ENCODE peak calls at places on chromosomes 3 and 15, in five cellular contexts. E is HepG2, Z is cardiac muscle cell, C is DND-41, Y is fibroblast of lung. M is an unnamed sample. For H3K4me1, the result is how much of the 10 kb centered on the place peaks cover.

GRCh38 chr3:97658670-97659285 is 105.8 kb upstream of the ARL6 start:
- DNase-seq in E (peak), Z (peak), C (no peak), Y (peak), M (no peak)

GRCh38 chr3:38131621-38132369 is 5.1 kb downstream of the ACAA1 start:
- DNase-seq in E (no peak), Z (peak), C (no peak), Y (peak), M (no peak)

GRCh38 chr3:5456199-5456598 is 268.7 kb downstream of the EDEM1 start:
- DNase-seq in E (no peak), Z (no peak), C (no peak), Y (no peak), M (no peak)

GRCh38 chr3:190032924-190033323 is 87.8 kb downstream of the P3H2 start:
- DNase-seq in E (no peak), Z (no peak), C (no peak), Y (no peak), M (no peak)

GRCh38 chr3:132198601-132199000 is 118.6 kb upstream of the ACP3 start:
- DNase-seq in E (no peak), Z (no peak), C (no peak), Y (no peak), M (no peak)

GRCh38 chr3:43759297-43759782 is 68.6 kb downstream of the ABHD5 start:
- DNase-seq in E (peak), Z (peak), C (no peak), Y (peak), M (peak)

GRCh38 chr15:95826831-95827230 is 503.7 kb upstream of the NR2F2 start:
- DNase-seq in E (no peak), Z (no peak), C (no peak), Y (no peak), M (peak)

GRCh38 chr3:185253645-185254410 is at the start of gene EHHADH:
- DNase-seq in E (peak), Z (peak), C (no peak), Y (peak), M (peak)

GRCh38 chr3:51434746-51435323 is 43.8 kb downstream of the RBM15B start:
- DNase-seq in E (peak), Z (peak), C (peak), Y (peak), M (peak)

GRCh38 chr3:174951023-174951422 is 91.9 kb downstream of the NAALADL2 start:
- DNase-seq in E (no peak), Z (no peak), C (no peak), Y (peak), M (no peak)

GRCh38 chr15:60076055-60076454 is 71.9 kb downstream of the FOXB1 start:
- DNase-seq in E (no peak), Z (no peak), C (no peak), Y (no peak), M (no peak)

GRCh38 chr3:18301781-18302180 is 123.4 kb downstream of the SATB1 start:
- DNase-seq in E (no peak), Z (no peak), C (no peak), Y (no peak), M (no peak)

GRCh38 chr15:78127882-78128281 is 3.4 kb downstream of the CIB2 start:
- DNase-seq in E (peak), Z (no peak), C (no peak), Y (no peak), M (no peak)

GRCh38 chr15:60735559-60736047 is 256.7 kb upstream of the ICE2 start:
- DNase-seq in E (peak), Z (no peak), C (no peak), Y (no peak), M (no peak)

GRCh38 chr3:194064380-194065118 is 71.4 kb upstream of the HES1 start:
- DNase-seq in E (no peak), Z (no peak), C (no peak), Y (no peak), M (no peak)

GRCh38 chr15:47806008-47806407 is 88.7 kb downstream of the SEMA6D start:
- DNase-seq in E (no peak), Z (no peak), C (no peak), Y (no peak), M (no peak)

GRCh38 chr15:82664021-82664420 is 16.9 kb upstream of the CPEB1 start:
- DNase-seq in E (no peak), Z (no peak), C (no peak), Y (no peak), M (no peak)

GRCh38 chr3:102068327-102068726 is 219.0 kb downstream of the NFKBIZ start:
- DNase-seq in E (no peak), Z (no peak), C (no peak), Y (no peak), M (no peak)

GRCh38 chr3:175818811-175819464 is 959.8 kb downstream of the NAALADL2 start:
- DNase-seq in E (no peak), Z (no peak), C (no peak), Y (no peak), M (no peak)

GRCh38 chr15:40066531-40066930 is 27.6 kb upstream of the SRP14 start:
- DNase-seq in E (no peak), Z (no peak), C (no peak), Y (no peak), M (no peak)
- H3K4me1 ChIP-seq in E (half or more), Z (under half), C (under half), Y (under half), M (under half)

DNA sequence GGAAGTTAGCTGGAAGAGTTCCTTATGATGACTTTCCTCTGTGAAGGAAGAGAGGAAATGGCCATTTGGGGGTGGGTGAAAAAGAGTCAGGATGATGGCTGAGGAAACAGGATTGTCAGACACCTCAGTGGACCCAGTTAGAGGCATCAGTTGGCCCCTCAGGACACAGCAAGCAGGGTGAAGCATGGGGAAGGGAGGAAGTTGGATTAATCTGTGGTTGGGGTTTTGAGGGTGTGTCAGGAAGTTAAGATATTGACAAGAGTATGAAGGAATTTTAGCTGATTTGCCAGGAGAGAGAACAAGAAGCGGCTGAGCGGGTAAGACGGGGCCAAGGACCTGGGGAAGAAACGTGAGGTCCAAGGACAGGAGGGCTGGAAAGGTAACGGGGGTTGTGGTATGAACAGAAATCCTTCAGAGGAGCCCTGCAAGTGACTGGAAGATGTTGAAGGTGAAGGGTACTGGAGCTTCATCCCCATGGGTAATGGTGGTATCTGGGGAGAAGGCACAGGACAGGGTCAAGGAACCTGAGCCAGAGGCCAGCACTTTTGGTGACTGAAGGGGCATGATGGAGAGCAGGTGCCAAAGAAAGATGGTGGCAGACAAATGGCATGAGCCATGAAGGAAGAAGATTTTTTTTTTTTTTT is 2.7 kb downstream of the UQCC5 start:
- DNase-seq in E (no peak), Z (no peak), C (peak), Y (no peak), M (no peak)
- H3K4me3 ChIP-seq in E (no peak), Z (no peak), C (peak), Y (peak), M (no peak)

GRCh38 chr15:65077981-65078352 is 1.4 kb downstream of the KBTBD13 start:
- DNase-seq in E (no peak), Z (peak), C (no peak), Y (no peak), M (peak)

GRCh38 chr15:65081758-65082157 is 5.2 kb downstream of the KBTBD13 start:
- DNase-seq in E (no peak), Z (no peak), C (no peak), Y (no peak), M (no peak)

GRCh38 chr15:65081270-65081669 is 4.7 kb downstream of the KBTBD13 start:
- DNase-seq in E (no peak), Z (peak), C (no peak), Y (no peak), M (no peak)

GRCh38 chr15:65077291-65077980 is 890 bp downstream of the KBTBD13 start:
- DNase-seq in E (no peak), Z (no peak), C (no peak), Y (no peak), M (no peak)

GRCh38 chr15:65079580-65079979 is 3.0 kb downstream of the KBTBD13 start:
- DNase-seq in E (no peak), Z (no peak), C (no peak), Y (no peak), M (no peak)
- H3K4me1 ChIP-seq in E (half or more), Z (under half), C (under half), Y (under half), M (under half)

GRCh38 chr3:167876603-167877325 is 141.2 kb downstream of the SERPINI1 start:
- DNase-seq in E (no peak), Z (no peak), C (no peak), Y (peak), M (no peak)

GRCh38 chr3:167882057-167882667 is 146.6 kb downstream of the SERPINI1 start:
- DNase-seq in E (peak), Z (peak), C (no peak), Y (peak), M (peak)

GRCh38 chr3:167883452-167883851 is 147.9 kb downstream of the SERPINI1 start:
- DNase-seq in E (no peak), Z (no peak), C (no peak), Y (no peak), M (no peak)

GRCh38 chr3:167884481-167884880 is 149.0 kb downstream of the SERPINI1 start:
- DNase-seq in E (no peak), Z (no peak), C (no peak), Y (no peak), M (no peak)

DNA sequence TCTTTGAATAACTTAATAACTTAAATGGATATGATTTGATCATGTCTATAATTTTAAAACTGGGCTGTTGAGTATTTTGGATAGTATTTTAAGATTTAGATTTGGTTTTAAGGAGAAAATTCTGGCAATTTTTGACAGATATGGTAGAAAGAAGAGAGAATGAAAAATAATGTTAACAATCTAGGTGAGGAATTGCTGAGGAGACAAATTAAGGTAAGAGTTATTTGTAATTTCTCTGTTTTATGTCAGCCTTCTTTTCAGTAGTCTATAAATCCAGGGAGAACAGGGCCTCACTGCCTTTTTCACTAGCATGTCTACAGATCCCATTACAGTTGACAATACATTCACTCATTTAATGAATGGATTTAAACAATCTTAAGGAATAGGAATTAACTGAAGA is 144.7 kb downstream of the SERPINI1 start:
- DNase-seq in E (no peak), Z (no peak), C (no peak), Y (no peak), M (no peak)
- H3K4me3 ChIP-seq in E (no peak), Z (no peak), C (no peak), Y (no peak), M (no peak)

DNA sequence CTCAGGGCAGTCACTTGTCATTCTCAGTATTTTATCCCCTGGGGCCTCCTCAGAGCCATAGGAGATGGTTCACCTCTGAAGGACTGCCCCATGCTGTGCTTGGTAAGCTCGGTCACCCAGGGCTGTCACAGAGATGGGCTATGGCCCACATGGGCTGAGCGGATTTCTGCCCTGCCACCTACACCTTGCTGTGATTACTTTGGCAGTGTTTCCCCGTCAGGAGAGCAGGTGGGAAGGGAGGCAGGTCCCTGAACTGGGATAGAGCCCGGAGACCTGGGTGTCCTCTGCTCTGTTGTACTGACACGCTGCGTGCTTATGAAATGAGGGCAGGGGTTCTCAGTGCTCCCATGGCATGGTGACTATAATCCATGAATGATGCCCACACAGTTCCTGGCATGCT is 48.9 kb downstream of the APBA2 start:
- DNase-seq in E (no peak), Z (no peak), C (no peak), Y (no peak), M (no peak)
- H3K4me1 ChIP-seq in E (under half), Z (under half), C (under half), Y (under half), M (half or more)

DNA sequence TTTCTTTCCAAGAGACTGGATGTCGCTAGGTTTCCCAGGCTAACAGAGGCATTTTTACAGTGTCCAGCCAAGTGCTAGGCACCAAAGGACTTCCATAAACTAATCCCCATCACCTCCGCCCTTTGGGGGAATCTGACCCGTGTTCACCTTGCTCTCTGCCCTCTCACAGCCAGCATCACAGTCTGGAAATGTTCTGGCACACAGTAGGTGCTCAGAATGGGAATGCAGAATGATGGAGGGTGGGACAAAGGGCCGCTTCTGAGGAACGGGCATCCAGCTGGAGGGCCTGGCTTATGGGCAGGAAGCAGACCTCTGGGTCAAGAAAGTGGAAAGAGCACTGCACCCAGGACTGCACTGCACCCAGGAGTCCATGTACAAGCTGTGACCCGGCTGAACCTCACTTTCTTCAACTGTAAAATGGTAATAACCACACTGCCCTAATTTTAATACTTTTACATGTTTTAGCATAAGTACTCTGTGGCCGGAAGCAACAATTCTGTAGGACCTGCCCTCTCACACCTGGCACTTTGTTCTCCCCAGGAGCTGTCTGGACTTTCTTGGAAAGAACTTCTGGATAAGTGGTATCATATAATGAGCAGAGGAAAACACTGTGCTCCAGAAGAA is 901 bp upstream of the NMB start:
- DNase-seq in E (no peak), Z (no peak), C (no peak), Y (no peak), M (no peak)
- H3K4me3 ChIP-seq in E (peak), Z (no peak), C (peak), Y (no peak), M (peak)

GRCh38 chr3:20890124-20890523 is 704.1 kb upstream of the SGO1 start:
- DNase-seq in E (no peak), Z (no peak), C (no peak), Y (no peak), M (no peak)
- H3K4me1 ChIP-seq in E (under half), Z (under half), C (under half), Y (under half), M (under half)

GRCh38 chr15:57306944-57307411 is 69.3 kb upstream of the CGNL1 start:
- DNase-seq in E (no peak), Z (no peak), C (no peak), Y (no peak), M (no peak)
- H3K4me3 ChIP-seq in E (no peak), Z (peak), C (no peak), Y (no peak), M (no peak)